ENCODE peak calls at places on chromosomes 4 and X, in seven cellular contexts. One of them, this sample, is unnamed.

GRCh38 chr4:1752284-1753041 is 31.1 kb downstream of the TACC3 start:
- DNase-seq in tibial nerve: no peak
- DNase-seq in ovary: no peak
- DNase-seq in lower lobe of right lung: peak
- DNase-seq in AG04449: no peak
- DNase-seq in fibroblast of lung: no peak
- DNase-seq in glutamatergic neuron: no peak
- DNase-seq in this sample: peak

GRCh38 chrX:154121207-154121606 is 22.8 kb upstream of the OPN1LW start:
- DNase-seq in tibial nerve: no peak
- DNase-seq in ovary: no peak
- DNase-seq in lower lobe of right lung: no peak
- DNase-seq in AG04449: no peak
- DNase-seq in fibroblast of lung: no peak
- DNase-seq in glutamatergic neuron: no peak
- DNase-seq in this sample: no peak

GRCh38 chr4:79498282-79498681 is 90.3 kb upstream of the GK2 start:
- DNase-seq in tibial nerve: no peak
- DNase-seq in ovary: no peak
- DNase-seq in lower lobe of right lung: no peak
- DNase-seq in AG04449: no peak
- DNase-seq in fibroblast of lung: peak
- DNase-seq in glutamatergic neuron: no peak
- DNase-seq in this sample: no peak

GRCh38 chr4:2141762-2142520 is 82.8 kb downstream of the NAT8L start:
- DNase-seq in tibial nerve: no peak
- DNase-seq in ovary: no peak
- DNase-seq in lower lobe of right lung: no peak
- DNase-seq in AG04449: no peak
- DNase-seq in fibroblast of lung: peak
- DNase-seq in glutamatergic neuron: no peak
- DNase-seq in this sample: no peak

GRCh38 chrX:63913719-63914118 is 128.7 kb upstream of the ARHGEF9 start:
- DNase-seq in tibial nerve: no peak
- DNase-seq in ovary: no peak
- DNase-seq in lower lobe of right lung: no peak
- DNase-seq in AG04449: no peak
- DNase-seq in fibroblast of lung: no peak
- DNase-seq in glutamatergic neuron: no peak
- DNase-seq in this sample: no peak

GRCh38 chr4:117796677-117797076 is 237.6 kb upstream of the NDST3 start:
- DNase-seq in tibial nerve: no peak
- DNase-seq in ovary: no peak
- DNase-seq in lower lobe of right lung: no peak
- DNase-seq in AG04449: no peak
- DNase-seq in fibroblast of lung: no peak
- DNase-seq in glutamatergic neuron: no peak
- DNase-seq in this sample: no peak

GRCh38 chr4:128322986-128323385 is 35.4 kb upstream of the PGRMC2 start:
- DNase-seq in tibial nerve: no peak
- DNase-seq in ovary: no peak
- DNase-seq in lower lobe of right lung: no peak
- DNase-seq in AG04449: peak
- DNase-seq in fibroblast of lung: no peak
- DNase-seq in glutamatergic neuron: no peak
- DNase-seq in this sample: peak

GRCh38 chr4:173191623-173192041 is 23.0 kb downstream of the GALNT7 start:
- DNase-seq in tibial nerve: no peak
- DNase-seq in ovary: no peak
- DNase-seq in lower lobe of right lung: no peak
- DNase-seq in AG04449: no peak
- DNase-seq in fibroblast of lung: peak
- DNase-seq in glutamatergic neuron: no peak
- DNase-seq in this sample: peak

GRCh38 chr4:190121759-190122158 is 51.8 kb upstream of the DUX4 start:
- DNase-seq in tibial nerve: no peak
- DNase-seq in ovary: no peak
- DNase-seq in lower lobe of right lung: no peak
- DNase-seq in AG04449: no peak
- DNase-seq in fibroblast of lung: no peak
- DNase-seq in glutamatergic neuron: no peak
- DNase-seq in this sample: no peak

GRCh38 chrX:71941771-71942170 is 31.1 kb downstream of the NHSL2 start:
- DNase-seq in tibial nerve: no peak
- DNase-seq in ovary: peak
- DNase-seq in lower lobe of right lung: no peak
- DNase-seq in AG04449: no peak
- DNase-seq in fibroblast of lung: peak
- DNase-seq in glutamatergic neuron: no peak
- DNase-seq in this sample: peak

GRCh38 chr4:47213106-47213505 is 181.7 kb downstream of the GABRB1 start:
- DNase-seq in tibial nerve: no peak
- DNase-seq in ovary: no peak
- DNase-seq in lower lobe of right lung: no peak
- DNase-seq in AG04449: no peak
- DNase-seq in fibroblast of lung: peak
- DNase-seq in glutamatergic neuron: no peak
- DNase-seq in this sample: no peak

GRCh38 chrX:16852617-16853179 is 17.5 kb downstream of the RBBP7 start:
- DNase-seq in tibial nerve: no peak
- DNase-seq in ovary: no peak
- DNase-seq in lower lobe of right lung: no peak
- DNase-seq in AG04449: no peak
- DNase-seq in fibroblast of lung: no peak
- DNase-seq in glutamatergic neuron: no peak
- DNase-seq in this sample: no peak

GRCh38 chrX:69065451-69065850 is 99.8 kb downstream of the PJA1 start:
- DNase-seq in tibial nerve: no peak
- DNase-seq in ovary: no peak
- DNase-seq in lower lobe of right lung: no peak
- DNase-seq in AG04449: no peak
- DNase-seq in fibroblast of lung: no peak
- DNase-seq in glutamatergic neuron: no peak
- DNase-seq in this sample: no peak

GRCh38 chr4:2390146-2390545 is 28.3 kb downstream of the ZFYVE28 start:
- DNase-seq in tibial nerve: no peak
- DNase-seq in ovary: no peak
- DNase-seq in lower lobe of right lung: no peak
- DNase-seq in AG04449: no peak
- DNase-seq in fibroblast of lung: no peak
- DNase-seq in glutamatergic neuron: no peak
- DNase-seq in this sample: no peak

GRCh38 chr4:114807759-114808404 is 209.3 kb downstream of the UGT8 start:
- DNase-seq in tibial nerve: no peak
- DNase-seq in ovary: no peak
- DNase-seq in lower lobe of right lung: no peak
- DNase-seq in AG04449: no peak
- DNase-seq in fibroblast of lung: peak
- DNase-seq in glutamatergic neuron: peak
- DNase-seq in this sample: peak

GRCh38 chr4:98602270-98602669 is 56.1 kb downstream of the TSPAN5 start:
- DNase-seq in tibial nerve: no peak
- DNase-seq in ovary: no peak
- DNase-seq in lower lobe of right lung: no peak
- DNase-seq in AG04449: no peak
- DNase-seq in fibroblast of lung: no peak
- DNase-seq in glutamatergic neuron: no peak
- DNase-seq in this sample: no peak
- TF ChIP-seq CTCF in tibial nerve: no peak
- TF ChIP-seq CTCF in ovary: no peak
- TF ChIP-seq CTCF in lower lobe of right lung: no peak
- TF ChIP-seq CTCF in AG04449: no peak
- TF ChIP-seq CTCF in fibroblast of lung: no peak
- TF ChIP-seq CTCF in glutamatergic neuron: no peak
- TF ChIP-seq CTCF in this sample: no peak

GRCh38 chr4:183657564-183657963 is 1.4 kb downstream of the RWDD4 start:
- DNase-seq in tibial nerve: no peak
- DNase-seq in ovary: no peak
- DNase-seq in lower lobe of right lung: no peak
- DNase-seq in AG04449: no peak
- DNase-seq in fibroblast of lung: no peak
- DNase-seq in glutamatergic neuron: no peak
- DNase-seq in this sample: no peak

GRCh38 chr4:183658362-183659028 is 490 bp downstream of the RWDD4 start:
- DNase-seq in tibial nerve: no peak
- DNase-seq in ovary: peak
- DNase-seq in lower lobe of right lung: peak
- DNase-seq in AG04449: no peak
- DNase-seq in fibroblast of lung: no peak
- DNase-seq in glutamatergic neuron: peak
- DNase-seq in this sample: peak

GRCh38 chr4:183659919-183660318 is 826 bp downstream of the TRAPPC11 start:
- DNase-seq in tibial nerve: no peak
- DNase-seq in ovary: no peak
- DNase-seq in lower lobe of right lung: no peak
- DNase-seq in AG04449: no peak
- DNase-seq in fibroblast of lung: no peak
- DNase-seq in glutamatergic neuron: no peak
- DNase-seq in this sample: no peak

DNA sequence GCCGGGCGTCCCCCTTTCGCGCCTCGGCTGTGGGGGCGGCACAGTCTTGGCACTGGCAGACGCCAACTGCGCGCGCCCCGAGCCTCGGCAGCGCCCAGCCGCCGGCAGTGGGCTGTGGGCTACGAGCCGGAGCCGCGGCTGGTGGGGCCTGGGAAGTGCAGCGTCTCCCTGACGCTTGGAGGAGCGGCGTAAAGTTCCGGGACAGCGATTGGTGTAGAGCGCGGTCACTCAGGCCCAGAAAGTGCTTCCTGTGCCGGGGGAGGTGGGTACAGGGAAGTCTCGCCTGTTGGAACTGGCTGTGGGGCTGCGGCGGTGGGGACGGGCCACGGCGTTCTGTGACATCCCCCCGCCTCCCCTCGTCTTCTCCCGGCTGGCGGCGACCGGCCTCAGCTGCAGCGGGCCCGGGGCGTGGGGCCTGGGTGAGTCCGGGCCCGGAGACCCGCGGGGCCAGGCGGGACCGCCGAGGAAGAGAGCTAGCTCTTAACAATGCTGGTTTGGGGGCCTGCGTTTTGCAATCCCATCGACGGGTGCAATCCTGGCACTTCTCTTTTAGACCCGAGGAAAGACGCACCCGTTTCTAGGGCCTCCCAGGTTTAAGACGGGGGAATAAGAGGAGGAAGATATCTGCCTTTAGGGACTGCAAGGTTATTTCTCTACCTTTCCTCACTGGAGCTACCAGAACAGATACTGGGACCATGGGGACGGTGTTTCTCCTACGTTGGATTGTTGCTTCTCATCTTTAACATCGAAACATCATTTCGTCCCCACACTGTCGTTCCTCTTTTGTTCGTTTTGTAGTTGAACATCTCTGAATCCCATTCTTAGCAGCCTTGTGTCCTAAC is at the start of the genes RWDD4 and TRAPPC11:
- DNase-seq in tibial nerve: peak
- DNase-seq in ovary: peak
- DNase-seq in lower lobe of right lung: peak
- DNase-seq in AG04449: peak
- DNase-seq in fibroblast of lung: peak
- DNase-seq in glutamatergic neuron: peak
- DNase-seq in this sample: peak
- TF ChIP-seq CTCF in tibial nerve: peak
- TF ChIP-seq CTCF in ovary: no peak
- TF ChIP-seq CTCF in lower lobe of right lung: peak
- TF ChIP-seq CTCF in AG04449: peak
- TF ChIP-seq CTCF in fibroblast of lung: peak
- TF ChIP-seq CTCF in glutamatergic neuron: no peak
- TF ChIP-seq CTCF in this sample: peak

GRCh38 chrX:106220177-106220576 is 52.1 kb downstream of the PWWP3B start:
- DNase-seq in tibial nerve: no peak
- DNase-seq in ovary: no peak
- DNase-seq in lower lobe of right lung: no peak
- DNase-seq in AG04449: no peak
- DNase-seq in fibroblast of lung: no peak
- DNase-seq in glutamatergic neuron: no peak
- DNase-seq in this sample: peak
- TF ChIP-seq CTCF in tibial nerve: no peak
- TF ChIP-seq CTCF in ovary: no peak
- TF ChIP-seq CTCF in lower lobe of right lung: no peak
- TF ChIP-seq CTCF in AG04449: no peak
- TF ChIP-seq CTCF in fibroblast of lung: no peak
- TF ChIP-seq CTCF in glutamatergic neuron: no peak
- TF ChIP-seq CTCF in this sample: peak

GRCh38 chr4:12595489-12595888 is 888.7 kb downstream of the RAB28 start:
- DNase-seq in tibial nerve: no peak
- DNase-seq in ovary: no peak
- DNase-seq in lower lobe of right lung: no peak
- DNase-seq in AG04449: no peak
- DNase-seq in fibroblast of lung: no peak
- DNase-seq in glutamatergic neuron: no peak
- DNase-seq in this sample: no peak

DNA sequence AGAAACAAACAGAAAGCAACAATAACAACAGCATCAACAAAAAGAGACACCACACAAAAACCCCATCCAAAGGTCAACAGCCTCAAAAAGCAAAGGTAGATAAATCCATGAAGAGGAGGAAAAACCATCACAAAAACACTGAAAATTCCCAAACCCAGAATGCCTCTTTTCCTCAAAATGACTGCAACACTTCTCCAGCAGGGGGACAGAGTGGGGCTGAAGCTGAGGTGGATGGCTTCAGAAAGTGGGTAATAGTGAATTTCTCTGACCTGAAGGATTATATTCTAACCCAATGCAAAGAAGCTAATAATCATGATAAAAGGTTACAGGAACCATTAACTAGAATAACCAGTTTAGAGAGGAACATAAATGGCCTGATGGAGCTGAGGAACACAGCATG is 888.2 kb downstream of the RAB28 start:
- DNase-seq in tibial nerve: no peak
- DNase-seq in ovary: no peak
- DNase-seq in lower lobe of right lung: no peak
- DNase-seq in AG04449: no peak
- DNase-seq in fibroblast of lung: no peak
- DNase-seq in glutamatergic neuron: no peak
- DNase-seq in this sample: no peak
- TF ChIP-seq CTCF in tibial nerve: no peak
- TF ChIP-seq CTCF in ovary: no peak
- TF ChIP-seq CTCF in lower lobe of right lung: no peak
- TF ChIP-seq CTCF in AG04449: no peak
- TF ChIP-seq CTCF in fibroblast of lung: no peak
- TF ChIP-seq CTCF in glutamatergic neuron: peak
- TF ChIP-seq CTCF in this sample: peak

DNA sequence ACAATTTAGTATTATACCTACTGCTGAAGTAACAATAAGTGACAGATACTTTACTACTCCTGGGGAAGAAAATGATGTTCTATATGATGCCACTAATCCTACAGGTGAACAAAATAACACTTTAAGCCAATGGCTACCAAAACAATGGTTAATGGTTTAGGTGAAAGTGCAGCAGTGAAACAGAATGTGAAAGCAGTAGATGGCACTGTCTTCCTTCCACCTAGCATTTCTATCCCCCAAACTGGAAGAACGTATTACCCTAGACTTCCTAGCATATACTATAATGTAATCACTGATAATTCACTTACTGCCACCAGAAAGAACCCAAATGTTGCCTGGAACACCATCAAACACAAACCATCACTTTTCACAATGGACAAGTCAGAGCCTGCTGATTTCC is 18.9 kb upstream of the CABS1 start:
- DNase-seq in tibial nerve: no peak
- DNase-seq in ovary: no peak
- DNase-seq in lower lobe of right lung: no peak
- DNase-seq in AG04449: no peak
- DNase-seq in fibroblast of lung: no peak
- DNase-seq in glutamatergic neuron: no peak
- DNase-seq in this sample: no peak
- TF ChIP-seq CTCF in tibial nerve: no peak
- TF ChIP-seq CTCF in ovary: no peak
- TF ChIP-seq CTCF in lower lobe of right lung: no peak
- TF ChIP-seq CTCF in AG04449: no peak
- TF ChIP-seq CTCF in fibroblast of lung: no peak
- TF ChIP-seq CTCF in glutamatergic neuron: no peak
- TF ChIP-seq CTCF in this sample: no peak

This sample was measured in fibroblast of pulmonary artery.